ENCODE peak calls at places on chromosomes 13 and 19, in six cellular contexts. L is body of pancreas, B is esophagus squamous epithelium, K is breast epithelium, Q is tibial nerve, E is thyroid gland. Z is an unnamed sample. For H3K9me3, the result is how much of the 10 kb centered on the place peaks cover.

GRCh38 chr13:37349916-37350315 is 244.5 kb upstream of the CSNK1A1L start:
- DNase-seq in L (no peak), B (no peak), K (no peak), Q (no peak), E (no peak), Z (no peak)

GRCh38 chr19:14670408-14670807 is 4.2 kb downstream of the ADGRE3 start:
- DNase-seq in L (no peak), B (no peak), K (no peak), Q (no peak), E (no peak), Z (no peak)

GRCh38 chr13:77565635-77566034 is 30.1 kb downstream of the SCEL start:
- DNase-seq in L (no peak), B (no peak), K (no peak), Q (no peak), E (no peak), Z (no peak)

GRCh38 chr13:32682740-32683139 is 96.5 kb downstream of the PDS5B start:
- DNase-seq in L (no peak), B (no peak), K (no peak), Q (no peak), E (no peak), Z (peak)

GRCh38 chr19:42092350-42092749 is 16.4 kb downstream of the ZNF574 start:
- DNase-seq in L (peak), B (no peak), K (no peak), Q (no peak), E (peak), Z (no peak)

GRCh38 chr13:74287672-74288169 is 153.5 kb upstream of the KLF12 start:
- DNase-seq in L (peak), B (peak), K (peak), Q (peak), E (peak), Z (peak)

GRCh38 chr13:99383946-99384345 is 76.7 kb upstream of the GPR183 start:
- DNase-seq in L (no peak), B (no peak), K (no peak), Q (no peak), E (no peak), Z (no peak)

GRCh38 chr13:94682229-94682628 is 30.1 kb downstream of the SOX21 start:
- DNase-seq in L (no peak), B (no peak), K (no peak), Q (no peak), E (no peak), Z (no peak)

GRCh38 chr19:5534787-5535586 is 32.8 kb downstream of the TINCR start:
- DNase-seq in L (no peak), B (no peak), K (no peak), Q (no peak), E (no peak), Z (no peak)

GRCh38 chr13:75749407-75749806 is 113.3 kb downstream of the LMO7 start:
- DNase-seq in L (no peak), B (no peak), K (no peak), Q (no peak), E (peak), Z (peak)

GRCh38 chr19:34556500-34556899 is 74.9 kb downstream of the WTIP start:
- DNase-seq in L (peak), B (no peak), K (no peak), Q (no peak), E (no peak), Z (no peak)

GRCh38 chr13:27979765-27980279 is 8.7 kb downstream of the URAD start:
- DNase-seq in L (no peak), B (no peak), K (no peak), Q (no peak), E (no peak), Z (no peak)

GRCh38 chr13:80399340-80400163 is 58.6 kb upstream of the SPRY2 start:
- DNase-seq in L (peak), B (no peak), K (peak), Q (no peak), E (peak), Z (no peak)

GRCh38 chr19:5621945-5622464 is 571 bp downstream of the SAFB2 start:
- DNase-seq in L (peak), B (no peak), K (peak), Q (no peak), E (peak), Z (peak)

GRCh38 chr19:2385053-2385721 is 25.1 kb downstream of the TMPRSS9 start:
- DNase-seq in L (peak), B (no peak), K (peak), Q (no peak), E (no peak), Z (peak)

GRCh38 chr19:16285769-16286564 is 38.7 kb upstream of the KLF2 start:
- DNase-seq in L (no peak), B (no peak), K (peak), Q (no peak), E (no peak), Z (no peak)

GRCh38 chr19:2475018-2475701 is 767 bp upstream of the GADD45B start:
- DNase-seq in L (peak), B (no peak), K (peak), Q (peak), E (peak), Z (peak)

GRCh38 chr19:35558400-35559280 is 4.8 kb downstream of the ATP4A start:
- DNase-seq in L (no peak), B (no peak), K (no peak), Q (no peak), E (no peak), Z (no peak)

GRCh38 chr19:6056282-6056741 is 54.0 kb downstream of the RFX2 start:
- DNase-seq in L (no peak), B (no peak), K (peak), Q (no peak), E (no peak), Z (no peak)

GRCh38 chr19:32651729-32652140 is 23.2 kb downstream of the ANKRD27 start:
- DNase-seq in L (no peak), B (no peak), K (no peak), Q (no peak), E (peak), Z (no peak)

GRCh38 chr19:56639217-56639616 is 3.7 kb upstream of the SMIM17 start:
- DNase-seq in L (no peak), B (no peak), K (no peak), Q (no peak), E (peak), Z (no peak)

GRCh38 chr13:28059214-28059613 is 41.2 kb downstream of the FLT3 start:
- DNase-seq in L (peak), B (no peak), K (no peak), Q (no peak), E (no peak), Z (no peak)

GRCh38 chr19:30516111-30516510 is 143.9 kb downstream of the ZNF536 start:
- DNase-seq in L (no peak), B (no peak), K (no peak), Q (no peak), E (no peak), Z (no peak)

GRCh38 chr13:34847751-34848150 is 94.3 kb upstream of the NBEA start:
- DNase-seq in L (no peak), B (no peak), K (no peak), Q (no peak), E (no peak), Z (no peak)

GRCh38 chr13:80161219-80161618 is 179.7 kb downstream of the SPRY2 start:
- DNase-seq in L (no peak), B (no peak), K (no peak), Q (no peak), E (no peak), Z (no peak)

DNA sequence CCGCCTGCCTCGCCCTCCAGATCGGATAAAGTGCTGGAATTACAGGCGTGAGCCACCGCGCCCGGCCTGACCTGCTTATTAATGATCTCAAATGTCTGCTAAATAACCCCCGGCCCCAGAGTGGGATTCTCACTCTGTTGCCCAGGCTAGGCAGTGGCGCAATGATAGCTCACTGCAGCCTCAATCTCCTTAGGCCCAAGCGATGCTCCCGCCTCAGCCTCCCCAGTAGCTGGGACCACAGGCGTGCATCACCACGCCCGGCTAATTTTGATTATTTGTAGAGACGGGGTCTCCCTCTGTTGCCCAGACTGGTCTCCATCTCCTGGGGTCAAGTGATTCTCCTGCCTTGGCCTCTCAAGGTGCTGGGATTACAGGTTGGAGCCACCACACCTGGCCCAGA is 626 bp upstream of the ATP5F1D start:
- DNase-seq in L (no peak), B (no peak), K (no peak), Q (no peak), E (no peak), Z (no peak)
- H3K27ac ChIP-seq in L (peak), B (peak), K (peak), Q (peak), E (peak), Z (peak)

GRCh38 chr19:11979527-11979926 is 14.7 kb downstream of the ZNF763 start:
- DNase-seq in L (no peak), B (no peak), K (no peak), Q (no peak), E (no peak), Z (no peak)

GRCh38 chr19:11973020-11973810 is 8.4 kb downstream of the ZNF763 start:
- DNase-seq in L (no peak), B (no peak), K (no peak), Q (no peak), E (no peak), Z (no peak)

GRCh38 chr19:11982526-11982925 is 17.7 kb downstream of the ZNF763 start:
- DNase-seq in L (no peak), B (no peak), K (no peak), Q (no peak), E (no peak), Z (no peak)

GRCh38 chr19:11978492-11979100 is 13.8 kb downstream of the ZNF763 start:
- DNase-seq in L (no peak), B (no peak), K (no peak), Q (no peak), E (no peak), Z (no peak)
- H3K9me3 ChIP-seq in L (under half), B (half or more), K (half or more), Q (under half), E (under half), Z (under half)

GRCh38 chr19:12936582-12936981 is 1.8 kb upstream of the CALR start:
- DNase-seq in L (no peak), B (no peak), K (no peak), Q (no peak), E (no peak), Z (no peak)

GRCh38 chr19:12932392-12933286 is 872 bp downstream of the FARSA start:
- DNase-seq in L (no peak), B (no peak), K (no peak), Q (no peak), E (no peak), Z (no peak)

GRCh38 chr19:12930002-12930645 is 3.4 kb downstream of the FARSA start:
- DNase-seq in L (no peak), B (no peak), K (no peak), Q (no peak), E (no peak), Z (no peak)

GRCh38 chr19:12935071-12935470 is 1.6 kb upstream of the FARSA start:
- DNase-seq in L (no peak), B (no peak), K (no peak), Q (no peak), E (no peak), Z (no peak)

GRCh38 chr19:12933287-12934072 is at the start of gene FARSA:
- DNase-seq in L (peak), B (peak), K (peak), Q (peak), E (peak), Z (peak)
- TF ChIP-seq POLR2A in L (peak), B (peak), K (peak), Q (peak), E (peak), Z (peak)

DNA sequence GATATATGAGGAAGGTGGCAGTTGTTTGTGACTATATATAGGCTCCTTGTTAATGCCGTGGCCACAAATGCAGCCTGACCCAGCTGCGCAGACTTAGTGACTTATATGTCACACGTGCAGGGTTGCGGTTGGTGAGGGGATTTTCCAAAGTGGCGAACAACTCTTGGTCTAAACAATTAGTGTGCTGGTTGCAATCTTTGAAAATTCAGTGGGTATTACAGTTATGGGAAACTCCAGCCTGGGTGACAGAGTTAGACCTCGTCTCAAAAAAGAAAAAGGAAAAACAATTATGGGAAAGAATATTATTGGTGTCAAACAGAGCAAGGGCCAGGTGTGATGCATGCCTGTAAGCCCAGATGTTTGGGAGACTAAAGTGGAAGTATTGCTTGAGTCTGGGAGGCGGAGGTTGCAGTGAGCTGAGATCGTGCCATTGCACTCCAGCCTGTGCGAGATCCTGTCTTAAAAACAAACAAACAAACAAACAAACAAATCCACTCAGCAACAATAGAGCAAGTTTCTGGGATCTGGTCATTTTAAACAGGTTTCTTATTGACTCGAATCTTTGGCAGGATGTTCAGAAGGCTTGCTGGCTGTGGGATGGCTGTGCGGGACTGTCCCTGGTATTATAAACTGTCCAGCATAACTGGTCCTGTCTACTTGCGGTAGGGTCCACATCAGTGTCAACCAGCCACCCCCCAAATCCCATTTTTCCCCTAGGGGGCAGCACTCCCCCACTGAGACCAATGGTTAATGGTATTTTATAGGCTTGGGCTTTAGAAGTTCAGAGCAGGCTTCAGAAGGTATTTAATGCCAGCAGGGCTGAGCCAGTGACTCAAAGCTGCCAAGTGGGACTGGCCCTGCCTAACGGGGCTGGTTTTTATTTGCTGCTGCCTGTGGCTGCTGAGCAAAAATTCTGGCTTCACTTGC is 15.4 kb downstream of the RELB start:
- DNase-seq in L (peak), B (no peak), K (peak), Q (peak), E (peak), Z (peak)
- H3K27ac ChIP-seq in L (no peak), B (no peak), K (peak), Q (no peak), E (no peak), Z (no peak)

DNA sequence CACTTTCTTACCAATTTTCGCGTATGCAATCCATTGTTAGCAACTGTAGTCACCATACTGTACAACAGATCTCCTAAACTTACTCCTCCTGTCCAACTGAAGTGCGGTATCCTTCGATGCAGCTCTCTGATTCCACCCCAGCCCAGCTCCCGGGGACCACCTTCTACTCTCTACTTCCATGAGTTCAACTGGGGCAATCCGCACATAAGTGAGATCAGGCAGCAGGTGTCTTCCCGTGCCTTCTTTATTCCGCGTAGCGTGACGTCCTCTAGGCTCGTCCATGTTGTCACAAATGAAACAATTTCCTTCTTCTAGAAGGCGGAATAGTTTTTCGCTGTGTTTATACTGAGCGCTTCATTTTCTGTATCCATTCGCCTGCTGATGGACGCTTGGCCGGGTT is 8.4 kb downstream of the LILRB1 start:
- DNase-seq in L (no peak), B (no peak), K (no peak), Q (no peak), E (no peak), Z (no peak)
- H3K9me3 ChIP-seq in L (under half), B (under half), K (under half), Q (under half), E (under half), Z (under half)

DNA sequence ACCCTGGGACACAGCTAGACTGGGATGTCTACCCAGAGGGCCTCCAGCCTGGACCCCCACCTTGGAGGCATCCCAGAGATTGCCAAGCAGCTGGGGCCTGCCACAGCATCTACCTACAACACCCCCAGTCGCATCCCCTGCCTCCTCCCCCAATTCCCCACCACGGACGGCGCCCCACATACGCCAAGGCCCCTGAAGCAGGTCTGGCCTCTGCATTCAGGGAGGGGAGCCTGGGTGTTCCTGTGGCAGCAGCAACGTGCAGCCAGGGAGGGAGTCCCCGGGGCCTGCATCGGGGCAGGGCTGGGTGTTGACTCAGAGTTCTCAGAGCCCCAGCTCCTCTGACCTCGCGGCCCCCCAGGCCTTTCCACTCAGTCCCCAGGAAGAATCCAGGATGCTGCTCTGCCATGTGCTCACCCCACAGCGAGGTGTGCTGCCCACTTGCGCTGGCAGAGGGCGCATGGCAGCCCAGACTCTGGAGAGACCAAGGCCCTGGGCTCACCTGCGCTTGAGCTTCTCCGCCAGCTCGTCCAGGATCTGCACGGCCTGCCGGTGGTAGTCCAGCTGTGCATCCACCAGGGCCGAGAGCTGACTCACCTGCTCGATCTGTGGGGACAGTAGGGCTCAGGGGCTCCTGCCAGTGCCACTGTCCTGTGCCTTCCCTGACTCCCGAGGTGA is 19.6 kb downstream of the MPND start:
- DNase-seq in L (no peak), B (no peak), K (no peak), Q (no peak), E (no peak), Z (no peak)
- TF ChIP-seq POLR2A in L (no peak), B (no peak), K (no peak), Q (no peak), E (no peak), Z (no peak)

GRCh38 chr13:30448441-30448840 is 17.3 kb downstream of the HMGB1 start:
- DNase-seq in L (no peak), B (no peak), K (no peak), Q (no peak), E (no peak), Z (no peak)
- H3K27ac ChIP-seq in L (no peak), B (no peak), K (no peak), Q (no peak), E (no peak), Z (no peak)

GRCh38 chr19:22140356-22140755 is 56.4 kb downstream of the ZNF676 start:
- DNase-seq in L (no peak), B (no peak), K (no peak), Q (no peak), E (no peak), Z (no peak)
- H3K9me3 ChIP-seq in L (under half), B (under half), K (under half), Q (under half), E (under half), Z (under half)

GRCh38 chr19:51724543-51724942 is 752 bp upstream of the HAS1 start:
- DNase-seq in L (no peak), B (no peak), K (no peak), Q (no peak), E (no peak), Z (no peak)

GRCh38 chr19:51727349-51727880 is 3.6 kb upstream of the HAS1 start:
- DNase-seq in L (no peak), B (no peak), K (no peak), Q (no peak), E (no peak), Z (no peak)

GRCh38 chr19:51729781-51730180 is 6.0 kb upstream of the HAS1 start:
- DNase-seq in L (no peak), B (no peak), K (no peak), Q (no peak), E (no peak), Z (no peak)

GRCh38 chr19:51722492-51722891 is 1.3 kb downstream of the HAS1 start:
- DNase-seq in L (no peak), B (no peak), K (no peak), Q (no peak), E (no peak), Z (no peak)

GRCh38 chr19:51726049-51726448 is 2.3 kb upstream of the HAS1 start:
- DNase-seq in L (no peak), B (no peak), K (peak), Q (no peak), E (no peak), Z (peak)
- TF ChIP-seq POLR2A in L (no peak), B (no peak), K (no peak), Q (no peak), E (no peak), Z (no peak)